ENCODE peak calls at places on chromosomes 6 and 20, in seven cellular contexts. C is tibial nerve, F is H9, K is Calu3, L is IMR-90, E is GM23338, P is lower leg skin. J is an unnamed sample.

GRCh38 chr6:71080793-71081192 is 123.9 kb upstream of the B3GAT2 start:
- DNase-seq in C (no peak), F (no peak), K (no peak), L (peak), E (no peak), P (no peak), J (no peak)

GRCh38 chr20:50317644-50318043 is 127.0 kb downstream of the CEBPB start:
- DNase-seq in C (no peak), F (no peak), K (no peak), L (no peak), E (peak), P (peak), J (no peak)

GRCh38 chr6:100538086-100538485 is 73.4 kb upstream of the SIM1 start:
- DNase-seq in C (no peak), F (no peak), K (no peak), L (no peak), E (no peak), P (no peak), J (no peak)

GRCh38 chr6:6998194-6998569 is 109.6 kb upstream of the RREB1 start:
- DNase-seq in C (no peak), F (no peak), K (no peak), L (no peak), E (peak), P (peak), J (no peak)

GRCh38 chr6:119881416-119881815 is 531.9 kb upstream of the MAN1A1 start:
- DNase-seq in C (no peak), F (no peak), K (no peak), L (no peak), E (no peak), P (no peak), J (no peak)

GRCh38 chr6:41451515-41452163 is 94.5 kb upstream of the FOXP4 start:
- DNase-seq in C (no peak), F (no peak), K (no peak), L (peak), E (no peak), P (no peak), J (no peak)

GRCh38 chr20:10125757-10126156 is 91.0 kb downstream of the ANKEF1 start:
- DNase-seq in C (no peak), F (no peak), K (no peak), L (peak), E (no peak), P (no peak), J (no peak)

GRCh38 chr6:110232456-110232855 is 52.2 kb downstream of the CDC40 start:
- DNase-seq in C (no peak), F (no peak), K (no peak), L (peak), E (no peak), P (no peak), J (no peak)

GRCh38 chr20:48638546-48638945 is 189.3 kb downstream of the PREX1 start:
- DNase-seq in C (no peak), F (no peak), K (peak), L (peak), E (no peak), P (no peak), J (no peak)

GRCh38 chr6:106975699-106976032 is 1.1 kb upstream of the CD24 start:
- DNase-seq in C (no peak), F (no peak), K (no peak), L (no peak), E (peak), P (no peak), J (no peak)

GRCh38 chr20:60403105-60403741 is 445.0 kb downstream of the CDH26 start:
- DNase-seq in C (no peak), F (no peak), K (no peak), L (no peak), E (no peak), P (no peak), J (no peak)

GRCh38 chr20:51446656-51447055 is 95.9 kb downstream of the NFATC2 start:
- DNase-seq in C (no peak), F (no peak), K (peak), L (peak), E (no peak), P (no peak), J (no peak)

GRCh38 chr6:87118054-87118453 is 23.1 kb upstream of the CGA start:
- DNase-seq in C (no peak), F (no peak), K (no peak), L (peak), E (no peak), P (no peak), J (no peak)

GRCh38 chr6:37630281-37630799 is 67.3 kb downstream of the MDGA1 start:
- DNase-seq in C (no peak), F (no peak), K (peak), L (peak), E (no peak), P (peak), J (peak)

GRCh38 chr20:53736122-53736756 is 142.6 kb upstream of the ZNF217 start:
- DNase-seq in C (no peak), F (no peak), K (peak), L (no peak), E (no peak), P (no peak), J (no peak)

GRCh38 chr6:95084867-95085266 is 492.5 kb upstream of the MANEA start:
- DNase-seq in C (no peak), F (peak), K (no peak), L (no peak), E (no peak), P (no peak), J (no peak)

GRCh38 chr6:150238294-150238693 is 95.5 kb downstream of the PPP1R14C start:
- DNase-seq in C (no peak), F (no peak), K (peak), L (peak), E (no peak), P (no peak), J (no peak)

GRCh38 chr6:160274846-160275510 is 16.4 kb upstream of the SLC22A2 start:
- DNase-seq in C (no peak), F (no peak), K (no peak), L (no peak), E (no peak), P (no peak), J (no peak)

GRCh38 chr6:70636589-70636988 is 31.1 kb upstream of the SMAP1 start:
- DNase-seq in C (no peak), F (no peak), K (no peak), L (no peak), E (peak), P (no peak), J (no peak)

GRCh38 chr6:134177753-134178229 is 125.4 kb upstream of the SLC2A12 start:
- DNase-seq in C (peak), F (no peak), K (no peak), L (peak), E (no peak), P (no peak), J (no peak)

GRCh38 chr6:150256618-150257272 is 112.1 kb upstream of the IYD start:
- DNase-seq in C (no peak), F (no peak), K (no peak), L (peak), E (no peak), P (no peak), J (no peak)

GRCh38 chr20:19889011-19889953 is 127.9 kb upstream of the NAA20 start:
- DNase-seq in C (peak), F (no peak), K (no peak), L (peak), E (peak), P (peak), J (no peak)

GRCh38 chr6:66865771-66866170 is 1158.7 kb upstream of the EYS start:
- DNase-seq in C (no peak), F (no peak), K (no peak), L (no peak), E (no peak), P (no peak), J (no peak)

GRCh38 chr20:21048841-21049273 is 57.3 kb downstream of the LINC00237 start:
- DNase-seq in C (no peak), F (peak), K (peak), L (no peak), E (peak), P (no peak), J (no peak)

GRCh38 chr20:23235173-23236027 is 115.2 kb upstream of the NXT1 start:
- DNase-seq in C (peak), F (peak), K (peak), L (peak), E (peak), P (no peak), J (no peak)

GRCh38 chr6:28586273-28586672 is 60.6 kb downstream of the GPX5 start:
- DNase-seq in C (no peak), F (no peak), K (no peak), L (no peak), E (peak), P (no peak), J (no peak)

GRCh38 chr6:7424967-7425807 is 35.6 kb downstream of the RIOK1 start:
- DNase-seq in C (no peak), F (no peak), K (peak), L (peak), E (peak), P (no peak), J (no peak)

GRCh38 chr6:121686611-121687023 is 251.2 kb downstream of the GJA1 start:
- DNase-seq in C (no peak), F (peak), K (no peak), L (no peak), E (peak), P (no peak), J (no peak)

GRCh38 chr20:3237011-3237957 is 1.7 kb downstream of the SLC4A11 start:
- DNase-seq in C (no peak), F (no peak), K (no peak), L (no peak), E (no peak), P (no peak), J (no peak)

GRCh38 chr20:35739294-35740163 is 2.5 kb downstream of the RBM39 start:
- DNase-seq in C (no peak), F (no peak), K (peak), L (peak), E (peak), P (no peak), J (no peak)
- TF ChIP-seq CTCF in C (peak), F (peak), K (no peak), L (peak), E (no peak), P (no peak), J (no peak)

GRCh38 chr6:128558924-128559323 is 38.5 kb upstream of the PTPRK start:
- DNase-seq in C (no peak), F (no peak), K (no peak), L (no peak), E (no peak), P (no peak), J (no peak)

GRCh38 chr6:128557086-128557485 is 36.7 kb upstream of the PTPRK start:
- DNase-seq in C (no peak), F (no peak), K (no peak), L (peak), E (no peak), P (no peak), J (no peak)

GRCh38 chr6:128558021-128558420 is 37.6 kb upstream of the PTPRK start:
- DNase-seq in C (no peak), F (no peak), K (no peak), L (no peak), E (no peak), P (no peak), J (no peak)

GRCh38 chr6:128554302-128554701 is 33.9 kb upstream of the PTPRK start:
- DNase-seq in C (no peak), F (no peak), K (no peak), L (no peak), E (no peak), P (no peak), J (no peak)
- TF ChIP-seq CTCF in C (no peak), F (no peak), K (no peak), L (peak), E (no peak), P (no peak), J (peak)

DNA sequence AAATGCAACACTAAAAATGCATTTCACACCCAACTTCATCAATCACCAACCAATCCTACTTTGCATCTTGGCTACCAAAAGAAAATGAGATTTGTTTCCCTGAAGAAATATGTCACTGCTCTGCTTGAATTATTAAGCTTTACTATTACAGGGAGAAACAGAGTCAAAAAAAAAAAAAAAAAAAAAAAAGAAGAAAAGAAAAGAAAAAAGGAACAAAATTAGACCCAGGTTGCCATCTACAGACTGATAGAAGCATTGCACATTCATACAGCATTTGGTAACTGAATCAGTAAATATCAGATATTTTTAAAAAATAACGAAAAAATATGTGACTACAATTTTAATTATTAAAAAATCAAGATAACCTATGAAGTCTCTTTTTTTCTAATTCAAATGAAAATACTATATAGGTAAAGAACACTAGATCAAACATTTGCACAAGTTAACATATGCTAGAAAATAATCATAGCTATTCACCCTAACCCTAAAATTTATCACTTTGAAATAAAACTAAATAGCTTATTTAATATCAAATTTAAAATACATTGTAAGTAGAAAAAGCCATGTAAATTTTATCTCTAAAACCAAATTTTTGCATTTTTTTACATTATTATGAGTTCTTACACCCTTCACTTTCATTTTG is 83.3 kb downstream of the DCDC2 start:
- DNase-seq in C (no peak), F (no peak), K (no peak), L (peak), E (peak), P (no peak), J (no peak)
- TF ChIP-seq CTCF in C (peak), F (peak), K (peak), L (peak), E (no peak), P (no peak), J (no peak)

DNA sequence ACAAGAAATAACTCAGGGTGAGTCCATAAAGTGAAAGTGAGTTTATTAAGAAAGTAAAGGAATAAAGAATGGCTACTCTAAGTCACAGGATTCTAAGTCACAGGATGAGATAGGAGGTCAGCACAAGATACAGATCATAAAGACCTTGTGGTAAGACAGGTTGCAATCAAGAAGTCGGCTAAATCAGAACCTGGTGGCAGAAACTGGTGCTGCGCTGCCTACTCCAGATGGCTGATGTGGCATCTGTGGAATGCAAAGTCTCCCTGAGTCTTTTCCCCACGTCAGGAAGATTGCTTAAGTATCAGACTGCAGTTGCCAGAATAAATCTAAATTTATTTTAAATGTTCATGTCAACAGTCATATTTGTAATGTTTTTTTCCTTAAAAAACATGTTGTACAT is 10.7 kb upstream of the KCNK15 start:
- DNase-seq in C (no peak), F (no peak), K (peak), L (peak), E (peak), P (no peak), J (no peak)
- TF ChIP-seq CTCF in C (no peak), F (peak), K (peak), L (peak), E (no peak), P (no peak), J (peak)

DNA sequence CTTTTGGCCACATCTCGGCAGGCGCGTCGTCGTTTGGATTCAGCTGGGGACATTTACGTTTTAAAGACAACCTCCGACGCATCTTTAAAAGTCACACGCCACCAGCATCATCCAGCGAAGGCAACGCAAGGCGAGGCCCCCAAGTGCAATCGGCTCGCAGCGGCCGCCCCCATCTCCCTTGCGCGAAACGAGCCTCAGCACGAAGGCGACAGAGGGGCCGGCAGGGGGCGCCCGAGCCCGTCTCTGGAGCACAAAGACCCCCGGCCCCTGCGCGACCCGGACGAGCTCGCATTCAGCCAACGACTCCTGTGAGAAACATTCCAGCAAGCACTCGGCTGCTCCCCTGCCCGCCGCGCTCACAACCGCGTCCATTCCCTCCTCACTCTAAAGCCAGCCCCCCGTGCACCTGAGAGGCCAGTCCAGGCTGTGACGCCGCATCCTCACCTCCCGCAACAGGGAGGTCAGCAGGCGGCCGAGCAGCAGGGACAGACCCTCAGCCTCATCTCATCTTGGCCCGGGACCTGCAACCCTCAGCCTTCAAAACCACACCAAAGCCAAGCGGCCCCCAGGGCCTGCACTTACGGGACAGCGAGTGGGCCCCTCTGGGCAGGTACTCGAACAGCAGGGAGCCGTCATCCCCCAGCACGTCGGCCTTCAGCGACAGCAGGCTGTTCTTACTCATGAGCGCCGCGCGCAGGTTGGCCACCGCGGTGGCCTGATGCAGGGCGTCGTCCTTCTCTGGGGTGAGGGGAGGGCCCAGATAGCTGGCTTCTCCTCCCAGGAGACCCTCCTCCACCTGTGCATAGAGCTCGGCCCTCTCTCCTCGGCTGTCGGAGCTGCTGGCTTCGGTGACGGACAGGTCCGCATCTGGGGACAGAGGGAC is 35.8 kb downstream of the SLC2A4RG start:
- DNase-seq in C (no peak), F (peak), K (no peak), L (peak), E (peak), P (no peak), J (no peak)
- TF ChIP-seq CTCF in C (peak), F (peak), K (no peak), L (peak), E (peak), P (no peak), J (peak)

GRCh38 chr6:31621991-31622390 is 1.5 kb downstream of the PRRC2A start:
- DNase-seq in C (no peak), F (no peak), K (no peak), L (no peak), E (no peak), P (no peak), J (no peak)
- TF ChIP-seq CTCF in C (no peak), F (no peak), K (no peak), L (no peak), E (no peak), P (no peak), J (no peak)